ENCODE peak calls at places on chromosome 4, in four cellular contexts. S is upper lobe of left lung, L is A549, O is K562. H is an unnamed sample. For H3K4me1, the result is how much of the 10 kb centered on the place peaks cover.

GRCh38 chr4:43331226-43332078 is 438.9 kb downstream of the GRXCR1 start:
- ATAC-seq in S (no peak), O (no peak), L (no peak), H (no peak)

GRCh38 chr4:16159321-16159720 is 67.0 kb downstream of the TAPT1 start:
- ATAC-seq in L (no peak), O (no peak), S (no peak), H (no peak)

GRCh38 chr4:150337709-150338108 is 244.2 kb upstream of the MAB21L2 start:
- ATAC-seq in O (peak), L (no peak), S (no peak), H (peak)

GRCh38 chr4:175671491-175671934 is 140.6 kb downstream of the GPM6A start:
- ATAC-seq in L (peak), O (no peak), S (no peak), H (peak)

GRCh38 chr4:110049951-110050925 is 137.6 kb downstream of the EGF start:
- ATAC-seq in O (peak), L (peak), S (no peak), H (no peak)

GRCh38 chr4:139898293-139898692 is 232.7 kb downstream of the MGST2 start:
- ATAC-seq in L (no peak), S (no peak), O (no peak), H (no peak)

GRCh38 chr4:89439533-89439932 is 131.9 kb upstream of the GPRIN3 start:
- ATAC-seq in S (no peak), L (no peak), O (no peak), H (no peak)

GRCh38 chr4:160947653-160948052 is 1216.1 kb downstream of the FSTL5 start:
- ATAC-seq in L (no peak), O (no peak), S (no peak), H (no peak)

GRCh38 chr4:77821775-77822174 is 2.6 kb upstream of the CNOT6L start:
- ATAC-seq in O (no peak), L (no peak), S (no peak), H (no peak)

GRCh38 chr4:77818667-77819408 is at the start of gene CNOT6L:
- ATAC-seq in S (peak), O (peak), L (peak), H (peak)

GRCh38 chr4:77819409-77819835 is 254 bp upstream of the CNOT6L start:
- ATAC-seq in S (peak), O (peak), L (no peak), H (peak)

GRCh38 chr4:77820836-77821561 is 1.8 kb upstream of the CNOT6L start:
- ATAC-seq in S (no peak), L (no peak), O (no peak), H (no peak)

GRCh38 chr4:77819836-77820679 is 890 bp upstream of the CNOT6L start:
- ATAC-seq in O (peak), L (peak), S (peak), H (peak)
- H3K4me1 ChIP-seq in O (under half), L (under half), S (under half), H (under half)

DNA sequence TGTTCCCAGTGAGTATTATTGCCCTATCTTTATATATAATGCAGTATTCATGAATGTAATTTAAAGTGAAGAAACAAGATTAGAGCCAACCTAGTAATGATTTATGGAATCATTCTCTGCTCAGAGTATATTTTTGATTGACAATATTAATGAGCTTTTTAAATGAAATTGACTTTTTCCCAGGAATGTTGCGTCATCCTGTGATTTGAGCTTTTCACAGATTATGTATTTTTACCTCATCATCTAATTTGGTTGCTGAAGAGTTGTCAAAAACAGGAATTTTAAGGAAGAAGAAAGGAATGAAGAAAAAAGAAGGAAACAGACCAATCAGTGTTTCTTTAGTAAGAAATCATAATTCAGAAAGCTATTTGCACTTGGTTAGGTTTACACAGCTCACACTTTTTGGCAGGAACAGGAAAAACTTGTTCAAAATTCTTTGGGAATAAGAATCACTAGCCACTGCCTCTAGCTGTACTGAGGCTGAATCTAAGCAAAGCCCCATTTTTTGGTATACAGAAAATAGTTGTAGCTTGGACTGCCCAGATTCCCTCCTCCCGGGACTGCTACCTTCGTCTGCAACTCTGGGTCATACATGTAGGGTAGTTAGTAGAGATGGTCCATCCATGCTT is 27.3 kb downstream of the EXOC1 start:
- ATAC-seq in L (no peak), S (no peak), O (no peak), H (no peak)
- TF ChIP-seq EP300 in L (no peak), S (no peak), O (no peak), H (no peak)

GRCh38 chr4:99859618-99860017 is 34.6 kb downstream of the LAMTOR3 start:
- ATAC-seq in S (no peak), L (no peak), O (peak), H (no peak)
- H3K4me1 ChIP-seq in S (under half), L (under half), O (under half), H (under half)

GRCh38 chr4:171746418-171746817 is 66.8 kb upstream of the GALNTL6 start:
- ATAC-seq in L (no peak), S (no peak), O (no peak), H (no peak)
- TF ChIP-seq EP300 in L (no peak), S (no peak), O (no peak), H (no peak)

DNA sequence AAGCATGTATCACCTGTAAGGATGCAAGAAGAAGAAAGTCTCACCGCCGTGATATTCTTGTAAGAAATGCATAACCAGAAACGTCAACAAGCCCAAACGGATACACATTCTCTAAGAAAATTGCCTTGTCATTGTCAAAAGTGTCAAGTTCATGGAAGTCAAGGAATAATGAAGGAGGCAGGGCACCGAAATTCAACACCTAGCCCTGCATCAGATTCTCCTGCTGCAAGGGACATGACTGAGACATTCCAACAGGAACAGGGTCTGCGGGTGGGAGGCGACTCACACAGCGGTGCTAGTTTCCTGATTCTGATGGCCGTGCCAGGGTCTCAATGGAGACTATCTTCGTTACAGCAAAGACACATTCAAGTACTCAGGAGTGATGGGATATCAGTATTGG is 26.7 kb downstream of the IRF2 start:
- ATAC-seq in L (no peak), O (peak), S (no peak), H (no peak)
- H3K4me1 ChIP-seq in L (under half), O (under half), S (half or more), H (under half)

H was measured in gastroesophageal sphincter.